ENCODE peak calls at places on chromosomes 13 and 19, in eight cellular contexts. P is uterus, Y is AG09309, W is NB4, E is right atrium auricular region, J is fibroblast of the aortic adventitia, F is GM23338, S is astrocyte of the spinal cord. B is an unnamed sample.

GRCh38 chr19:29516821-29517395 is 8.9 kb upstream of the VSTM2B start:
- DNase-seq in S (no peak), E (no peak), W (no peak), P (no peak), Y (no peak), J (no peak), F (no peak), B (no peak)

GRCh38 chr13:28347456-28348371 is 147.2 kb downstream of the FLT1 start:
- DNase-seq in W (peak; percentile 66), S (no peak), P (no peak), Y (no peak), E (no peak), J (peak; percentile 27), F (no peak), B (peak; percentile 41)

GRCh38 chr19:17762505-17763229 is 11.4 kb downstream of the FCHO1 start:
- DNase-seq in P (no peak), E (no peak), W (peak; percentile 61), S (peak; percentile 61), J (peak; percentile 29), F (peak; percentile 98), Y (no peak), B (peak; percentile 52)

GRCh38 chr13:61900033-61900432 is 484.4 kb upstream of the PCDH20 start:
- DNase-seq in J (no peak), F (peak; percentile 53), E (no peak), S (no peak), P (no peak), W (no peak), Y (no peak), B (no peak)

GRCh38 chr19:48629599-48630288 is 7.4 kb downstream of the DBP start:
- DNase-seq in S (no peak), E (peak; percentile 76), P (peak; percentile 65), F (peak; percentile 99), Y (no peak), W (peak; percentile 71), J (peak; percentile 66), B (no peak)

GRCh38 chr19:19866599-19867248 is 1.0 kb downstream of the ZNF253 start:
- DNase-seq in P (no peak), Y (no peak), J (no peak), S (no peak), E (no peak), W (peak; percentile 43), F (peak; percentile 95), B (no peak)

GRCh38 chr13:114313061-114313860 is 1.0 kb upstream of the CHAMP1 start:
- DNase-seq in F (no peak), W (peak; percentile 46), Y (no peak), E (no peak), S (no peak), P (no peak), J (no peak), B (no peak)

GRCh38 chr19:42122691-42123607 is 9.3 kb downstream of the POU2F2 start:
- DNase-seq in J (no peak), P (no peak), S (no peak), F (no peak), E (no peak), W (no peak), Y (no peak), B (no peak)

GRCh38 chr13:59230484-59231264 is 933.1 kb downstream of the DIAPH3 start:
- DNase-seq in S (no peak), Y (no peak), P (no peak), J (no peak), E (no peak), W (no peak), F (no peak), B (no peak)

GRCh38 chr13:21683034-21683733 is 12.3 kb downstream of the FGF9 start:
- DNase-seq in E (no peak), F (no peak), P (no peak), Y (peak; percentile 48), S (peak; percentile 79), J (peak; percentile 14), W (no peak), B (peak; percentile 88)

GRCh38 chr13:113900646-113901045 is 36.8 kb upstream of the GAS6 start:
- DNase-seq in J (no peak), P (peak; percentile 9), F (no peak), E (peak; percentile 13), S (no peak), Y (no peak), W (no peak), B (no peak)

GRCh38 chr13:50611117-50611781 is 232.2 kb downstream of the DLEU7 start:
- DNase-seq in Y (no peak), S (no peak), W (peak; percentile 35), J (no peak), E (no peak), F (no peak), P (no peak), B (no peak)

GRCh38 chr19:48668761-48669160 is 4.1 kb downstream of the NTN5 start:
- DNase-seq in J (no peak), E (no peak), Y (no peak), P (no peak), W (no peak), F (no peak), S (no peak), B (no peak)

GRCh38 chr13:82606008-82606407 is 1276.3 kb downstream of the SLITRK1 start:
- DNase-seq in Y (no peak), F (no peak), E (no peak), P (no peak), S (no peak), W (no peak), J (no peak), B (no peak)

GRCh38 chr19:39514840-39515550 is at the start of gene SELENOV:
- DNase-seq in E (no peak), J (no peak), P (no peak), Y (no peak), F (peak; percentile 94), W (no peak), S (no peak), B (no peak)

GRCh38 chr13:107650081-107650701 is 565.1 kb downstream of the LIG4 start:
- DNase-seq in S (peak; percentile 67), W (peak; percentile 58), E (no peak), J (peak; percentile 50), Y (no peak), F (peak; percentile 83), P (peak; percentile 16), B (no peak)

GRCh38 chr19:41225238-41226052 is 6.4 kb downstream of the AXL start:
- DNase-seq in S (peak; percentile 98), J (peak; percentile 99), E (peak; percentile 93), Y (peak; percentile 99), F (peak; percentile 80), P (peak; percentile 82), W (peak; percentile 85), B (peak; percentile 100)

GRCh38 chr19:56301152-56301551 is 13.5 kb downstream of the ZSCAN5A start:
- DNase-seq in E (no peak), J (no peak), Y (no peak), W (no peak), P (no peak), S (no peak), F (peak; percentile 48), B (no peak)
- TF ChIP-seq CTCF in E (no peak), J (peak; percentile 26), Y (no peak), W (no peak), P (no peak), S (no peak), F (no peak), B (peak; percentile 34)

DNA sequence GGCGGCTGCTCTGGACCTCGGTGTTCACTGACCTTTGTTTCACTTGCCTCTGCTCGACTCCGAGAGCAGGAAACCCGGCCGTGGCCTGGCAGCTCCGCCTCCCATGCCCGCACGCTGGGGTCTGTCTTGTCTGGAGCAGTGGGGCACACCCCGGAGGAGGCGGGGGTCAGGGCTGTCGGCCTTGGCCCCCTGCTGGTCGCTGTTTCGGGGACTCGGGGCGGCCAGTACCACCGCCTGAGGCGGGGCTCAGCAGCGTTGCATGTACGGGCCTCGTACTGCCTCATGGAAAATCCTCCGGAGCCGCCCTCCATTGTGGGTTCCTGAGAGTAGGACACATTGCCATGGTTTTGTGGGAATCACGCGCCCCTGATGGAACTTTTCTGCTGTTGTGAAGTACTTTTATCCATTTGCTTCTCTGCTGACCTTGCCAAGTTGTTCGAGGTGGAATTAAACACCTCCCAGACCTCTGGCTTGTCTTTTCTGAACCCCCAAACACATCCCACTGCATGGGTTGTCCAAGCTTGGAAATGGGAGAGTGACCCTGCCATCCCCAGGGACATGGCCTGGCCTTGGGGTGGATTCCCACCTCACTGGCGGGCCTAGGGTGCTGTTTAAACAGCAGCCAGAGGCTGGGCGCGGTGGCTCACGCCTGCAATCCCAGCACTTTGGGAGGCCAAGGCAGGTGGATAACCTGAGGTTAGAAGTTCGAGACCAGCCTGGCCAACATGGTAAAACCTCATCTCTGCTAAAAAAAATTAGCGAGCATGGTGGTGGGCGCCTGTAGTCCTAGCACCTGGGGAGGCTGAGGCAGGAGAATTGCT is 5.5 kb upstream of the NDUFS7 start:
- DNase-seq in J (no peak), P (no peak), Y (no peak), F (no peak), E (no peak), S (no peak), W (no peak), B (no peak)
- TF ChIP-seq CTCF in J (no peak), P (no peak), Y (no peak), F (no peak), E (no peak), S (no peak), W (no peak), B (peak; percentile 52)

GRCh38 chr19:13036366-13036976 is 41.2 kb downstream of the NFIX start:
- DNase-seq in W (peak; percentile 48), S (peak; percentile 70), P (no peak), E (peak; percentile 76), F (no peak), Y (no peak), J (peak; percentile 89), B (peak; percentile 47)
- TF ChIP-seq CTCF in W (no peak), S (peak; percentile 6), P (no peak), E (peak; percentile 29), F (peak; percentile 33), Y (no peak), J (peak; percentile 20), B (peak; percentile 34)

GRCh38 chr19:46076951-46077814 is 36.4 kb upstream of the IGFL4 start:
- DNase-seq in P (peak; percentile 42), E (no peak), F (peak; percentile 97), S (peak; percentile 85), Y (peak; percentile 32), W (peak; percentile 89), J (peak; percentile 89), B (peak; percentile 76)

GRCh38 chr19:46076031-46076880 is 35.5 kb upstream of the IGFL4 start:
- DNase-seq in J (no peak), E (no peak), Y (no peak), S (no peak), W (no peak), F (peak; percentile 13), P (no peak), B (no peak)

GRCh38 chr19:46081928-46082727 is 41.3 kb upstream of the IGFL4 start:
- DNase-seq in W (peak; percentile 73), P (no peak), F (peak; percentile 80), S (peak; percentile 65), J (peak; percentile 82), E (no peak), Y (no peak), B (peak; percentile 72)

GRCh38 chr19:46080561-46080960 is 39.8 kb upstream of the IGFL4 start:
- DNase-seq in W (no peak), Y (peak; percentile 59), E (no peak), S (peak; percentile 99), F (no peak), P (peak; percentile 69), J (peak; percentile 86), B (peak; percentile 82)

DNA sequence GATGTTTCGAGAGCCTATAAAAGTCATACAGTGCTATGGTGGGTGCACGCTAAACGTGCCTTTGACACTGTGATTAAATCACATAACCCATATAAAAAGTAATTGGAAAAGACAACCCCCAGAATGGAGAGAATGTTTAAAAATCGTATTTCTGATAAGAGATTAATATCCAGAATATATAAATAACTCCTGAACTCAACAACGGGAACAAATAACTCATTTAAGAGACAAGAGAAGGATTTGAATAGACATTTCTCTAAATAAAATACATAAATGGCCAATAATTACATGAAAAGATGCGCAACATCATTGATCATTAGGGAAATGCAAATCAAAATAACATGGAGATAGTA is 37.0 kb upstream of the IGFL4 start:
- DNase-seq in W (no peak), S (no peak), J (no peak), P (no peak), Y (no peak), F (no peak), E (no peak), B (no peak)
- TF ChIP-seq CTCF in W (no peak), S (no peak), J (no peak), P (no peak), Y (no peak), F (no peak), E (no peak), B (peak; percentile 47)

B was measured in HFFc6.